ENCODE peak calls at places on chromosomes 1 and 21, in seven cellular contexts. D, A, Y, S, K, M and W are unnamed samples. For H3K9me3, the result is how much of the 10 kb centered on the place peaks cover.

GRCh38 chr1:67479146-67479891 is 49.1 kb upstream of the SERBP1 start:
- DNase-seq in D (no peak), A (no peak), Y (no peak), S (no peak), K (peak), M (no peak), W (no peak)

GRCh38 chr1:1361233-1361981 is 3.1 kb upstream of the MXRA8 start:
- DNase-seq in D (no peak), A (no peak), Y (no peak), S (no peak), K (no peak), M (no peak), W (no peak)

GRCh38 chr1:44602675-44603610 is 71.3 kb downstream of the TMEM53 start:
- DNase-seq in D (no peak), A (no peak), Y (no peak), S (no peak), K (no peak), M (no peak), W (peak)

GRCh38 chr1:236622407-236622806 is 18.1 kb upstream of the HEATR1 start:
- DNase-seq in D (no peak), A (no peak), Y (no peak), S (no peak), K (no peak), M (no peak), W (no peak)

GRCh38 chr1:192696082-192696481 is 60.1 kb downstream of the RGS13 start:
- DNase-seq in D (no peak), A (no peak), Y (no peak), S (no peak), K (no peak), M (no peak), W (no peak)

GRCh38 chr1:27087371-27087941 is 67.5 kb downstream of the SLC9A1 start:
- DNase-seq in D (no peak), A (no peak), Y (no peak), S (no peak), K (no peak), M (no peak), W (no peak)

GRCh38 chr1:237041795-237042466 is at the start of gene RYR2:
- DNase-seq in D (no peak), A (no peak), Y (peak), S (no peak), K (no peak), M (no peak), W (no peak)

GRCh38 chr1:210496063-210496462 is 167.4 kb downstream of the HHAT start:
- DNase-seq in D (peak), A (no peak), Y (peak), S (no peak), K (peak), M (no peak), W (no peak)

GRCh38 chr1:187481581-187482148 is 652.9 kb downstream of the PLA2G4A start:
- DNase-seq in D (no peak), A (no peak), Y (no peak), S (no peak), K (no peak), M (no peak), W (no peak)

GRCh38 chr21:31566611-31567010 is 92.9 kb upstream of the SOD1 start:
- DNase-seq in D (no peak), A (no peak), Y (no peak), S (no peak), K (no peak), M (no peak), W (no peak)

GRCh38 chr1:243939167-243939848 is 89.3 kb upstream of the AKT3 start:
- DNase-seq in D (no peak), A (no peak), Y (no peak), S (no peak), K (no peak), M (no peak), W (no peak)

GRCh38 chr1:177429234-177429633 is 258.5 kb downstream of the BRINP2 start:
- DNase-seq in D (no peak), A (no peak), Y (no peak), S (no peak), K (no peak), M (no peak), W (no peak)

GRCh38 chr21:28537371-28538079 is 455.2 kb downstream of the LTN1 start:
- DNase-seq in D (peak), A (no peak), Y (no peak), S (no peak), K (no peak), M (no peak), W (no peak)

GRCh38 chr21:34771512-34772028 is 102.8 kb downstream of the CLIC6 start:
- DNase-seq in D (no peak), A (no peak), Y (no peak), S (no peak), K (no peak), M (no peak), W (no peak)

GRCh38 chr1:206555473-206555935 is 48.2 kb downstream of the RASSF5 start:
- DNase-seq in D (no peak), A (peak), Y (peak), S (peak), K (peak), M (peak), W (peak)

GRCh38 chr1:88088481-88088880 is 595.6 kb upstream of the PKN2 start:
- DNase-seq in D (no peak), A (no peak), Y (no peak), S (no peak), K (no peak), M (no peak), W (no peak)

GRCh38 chr1:212958175-212958574 is 7.8 kb downstream of the VASH2 start:
- DNase-seq in D (no peak), A (no peak), Y (no peak), S (no peak), K (no peak), M (peak), W (no peak)

GRCh38 chr21:39518845-39519205 is 67.1 kb downstream of the SH3BGR start:
- DNase-seq in D (no peak), A (no peak), Y (no peak), S (no peak), K (no peak), M (no peak), W (no peak)

GRCh38 chr21:30351534-30351933 is 3.1 kb upstream of the KRTAP23-1 start:
- DNase-seq in D (no peak), A (no peak), Y (no peak), S (no peak), K (no peak), M (no peak), W (no peak)
- H3K9me3 ChIP-seq in D (under half), A (under half), Y (under half), S (under half), K (under half), M (under half), W (under half)

DNA sequence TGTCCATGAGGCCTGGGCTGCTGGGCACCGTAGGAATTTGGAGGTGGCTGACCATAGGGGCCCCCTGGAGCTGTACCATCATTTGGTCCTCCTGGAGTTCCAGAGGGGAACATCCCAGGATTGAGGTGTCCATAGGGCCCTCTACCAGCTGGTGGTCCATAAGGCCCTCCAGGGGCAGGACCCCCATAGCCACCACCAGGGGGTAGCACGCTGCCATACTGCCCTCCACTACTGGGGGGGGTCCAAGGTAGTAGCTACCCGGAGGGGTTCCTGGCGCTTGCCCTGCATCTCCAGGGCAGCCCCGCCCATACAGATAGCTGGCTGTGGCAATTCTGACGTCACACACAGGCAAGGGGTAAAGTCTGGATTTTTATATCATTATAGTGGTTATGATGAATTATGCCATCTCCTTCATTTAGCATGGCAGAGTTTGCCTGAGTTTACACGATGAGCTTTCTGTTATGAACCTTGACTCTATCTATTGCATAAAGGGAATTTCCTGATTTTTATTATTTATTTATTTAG is 13.2 kb downstream of the MDM4 start:
- DNase-seq in D (no peak), A (peak), Y (no peak), S (no peak), K (no peak), M (no peak), W (no peak)
- TF ChIP-seq CTCF in D (no peak), A (no peak), Y (no peak), S (no peak), K (no peak), M (peak), W (no peak)

DNA sequence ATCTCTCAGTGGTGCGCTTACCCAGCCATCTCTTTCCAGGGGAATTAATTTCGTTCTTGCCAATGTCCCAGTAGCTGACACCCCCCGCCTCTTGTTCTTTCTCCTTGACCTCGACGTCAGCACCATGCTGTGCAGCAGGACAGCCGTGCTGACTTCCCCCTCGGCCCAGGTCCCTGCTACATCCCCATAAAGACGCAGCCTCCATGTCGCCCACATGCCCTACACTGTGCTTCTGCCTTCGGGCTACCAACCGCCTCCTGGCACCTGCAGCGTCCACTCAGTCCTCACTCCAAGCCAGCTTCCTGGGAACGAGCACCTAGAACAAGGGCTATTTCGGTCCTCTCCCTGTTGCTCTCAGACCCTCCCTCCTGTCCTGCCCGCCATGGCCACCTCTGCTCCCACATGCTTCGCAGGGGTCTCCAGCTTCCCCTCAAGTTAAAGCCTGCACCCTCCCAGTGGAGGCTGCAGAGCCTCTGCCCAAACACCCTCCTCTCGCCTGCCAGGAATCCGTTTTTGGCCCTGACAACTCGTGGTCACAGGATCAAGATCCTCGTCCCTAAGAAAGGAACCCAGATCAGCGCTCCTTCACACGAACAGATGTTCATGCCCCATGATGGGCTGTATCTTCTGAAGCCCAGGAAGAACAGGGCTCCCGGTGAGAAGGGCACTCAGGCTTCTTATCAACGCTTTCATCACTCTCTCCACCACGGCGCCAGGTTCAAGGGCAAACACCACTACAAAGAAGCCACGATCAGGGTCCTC is 109.7 kb downstream of the NPHP4 start:
- DNase-seq in D (no peak), A (no peak), Y (no peak), S (peak), K (no peak), M (no peak), W (no peak)
- H3K9me3 ChIP-seq in D (under half), A (under half), Y (under half), S (under half), K (under half), M (under half), W (under half)

DNA sequence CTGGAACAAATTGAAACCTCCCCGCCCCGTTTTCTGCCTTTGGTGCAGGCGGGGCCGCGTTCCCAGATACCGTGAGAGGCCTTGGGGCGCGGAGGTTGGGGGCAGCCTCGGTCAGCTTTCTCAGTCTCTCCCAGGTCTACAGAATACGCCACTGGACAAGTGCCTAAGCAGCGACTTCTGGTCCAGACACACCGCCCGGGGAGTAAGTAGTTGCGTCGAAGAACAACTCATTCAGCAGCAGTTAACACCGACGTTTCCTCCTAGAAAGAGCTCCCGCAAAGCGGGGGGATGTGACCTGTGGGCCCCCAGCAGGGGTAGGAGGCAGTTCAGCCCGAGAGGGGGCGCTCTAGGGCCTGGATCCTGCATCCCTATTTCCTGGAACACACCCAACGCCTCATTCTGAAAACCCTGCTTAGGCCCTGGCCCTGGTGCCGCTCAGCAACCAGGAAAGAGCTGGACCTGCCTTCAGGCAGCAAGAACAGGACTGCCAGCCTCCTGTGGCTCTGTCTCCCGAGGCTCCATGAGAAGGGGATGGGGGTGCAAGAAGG is 6.5 kb upstream of the BARHL2 start:
- DNase-seq in D (no peak), A (no peak), Y (no peak), S (no peak), K (no peak), M (no peak), W (no peak)
- TF ChIP-seq CTCF in D (no peak), A (no peak), Y (no peak), S (no peak), K (peak), M (peak), W (no peak)

DNA sequence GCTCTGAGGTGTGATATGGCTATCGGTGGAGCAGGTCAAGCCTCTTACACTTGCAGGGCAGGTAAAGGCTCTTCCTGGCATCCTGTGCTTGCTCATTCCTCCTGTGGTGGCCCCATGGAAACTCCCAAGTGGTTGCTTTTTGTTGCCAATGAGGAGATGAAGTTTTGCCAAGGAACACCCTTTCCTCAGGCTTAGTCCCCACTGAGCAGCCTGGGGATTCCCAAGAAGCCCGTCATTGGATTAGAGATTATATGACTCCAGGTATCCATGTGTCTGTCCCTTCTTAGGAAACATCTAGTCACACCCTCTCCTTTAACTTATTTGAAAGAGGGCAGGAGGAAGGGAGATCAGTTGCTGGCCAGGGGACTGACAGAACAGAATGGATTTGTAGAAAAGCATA is 3.8 kb upstream of the LCE3A start:
- DNase-seq in D (no peak), A (no peak), Y (no peak), S (no peak), K (no peak), M (no peak), W (no peak)
- H3K9me3 ChIP-seq in D (under half), A (under half), Y (under half), S (under half), K (under half), M (under half), W (under half)

GRCh38 chr1:22115281-22115680 is 27.6 kb downstream of the WNT4 start:
- DNase-seq in D (no peak), A (no peak), Y (no peak), S (no peak), K (no peak), M (no peak), W (no peak)

GRCh38 chr1:22119626-22120468 is 23.1 kb downstream of the WNT4 start:
- DNase-seq in D (no peak), A (no peak), Y (no peak), S (no peak), K (no peak), M (no peak), W (no peak)

GRCh38 chr1:22117851-22118250 is 25.0 kb downstream of the WNT4 start:
- DNase-seq in D (no peak), A (no peak), Y (no peak), S (no peak), K (no peak), M (no peak), W (no peak)

GRCh38 chr1:22118291-22118992 is 24.5 kb downstream of the WNT4 start:
- DNase-seq in D (no peak), A (no peak), Y (no peak), S (no peak), K (no peak), M (no peak), W (no peak)

GRCh38 chr1:22117238-22117637 is 25.7 kb downstream of the WNT4 start:
- DNase-seq in D (no peak), A (no peak), Y (no peak), S (no peak), K (no peak), M (no peak), W (no peak)
- TF ChIP-seq CTCF in D (no peak), A (no peak), Y (no peak), S (no peak), K (no peak), M (no peak), W (no peak)

DNA sequence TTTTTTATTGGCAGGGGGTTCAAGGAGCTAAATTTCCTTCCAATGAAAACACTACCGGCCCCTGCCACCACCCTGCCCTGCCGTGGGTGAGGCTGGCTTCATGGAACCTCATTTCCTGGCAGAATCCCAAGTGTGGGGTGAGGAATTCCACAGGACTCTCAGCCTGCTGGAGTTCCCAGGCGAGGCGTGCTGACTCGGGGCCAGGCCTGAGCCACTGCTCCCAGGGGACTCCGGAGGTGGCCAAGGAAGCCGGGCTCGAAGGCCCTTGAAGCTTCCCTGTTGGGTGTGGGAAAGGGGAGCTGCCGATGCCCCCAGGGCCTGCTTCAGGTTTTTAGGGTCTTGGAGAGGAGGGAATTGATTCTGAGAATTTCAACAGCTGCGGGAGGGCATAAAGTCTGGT is 95.3 kb upstream of the ACTRT2 start:
- DNase-seq in D (no peak), A (no peak), Y (no peak), S (no peak), K (peak), M (no peak), W (no peak)
- H3K9me3 ChIP-seq in D (half or more), A (under half), Y (under half), S (under half), K (under half), M (under half), W (under half)

DNA sequence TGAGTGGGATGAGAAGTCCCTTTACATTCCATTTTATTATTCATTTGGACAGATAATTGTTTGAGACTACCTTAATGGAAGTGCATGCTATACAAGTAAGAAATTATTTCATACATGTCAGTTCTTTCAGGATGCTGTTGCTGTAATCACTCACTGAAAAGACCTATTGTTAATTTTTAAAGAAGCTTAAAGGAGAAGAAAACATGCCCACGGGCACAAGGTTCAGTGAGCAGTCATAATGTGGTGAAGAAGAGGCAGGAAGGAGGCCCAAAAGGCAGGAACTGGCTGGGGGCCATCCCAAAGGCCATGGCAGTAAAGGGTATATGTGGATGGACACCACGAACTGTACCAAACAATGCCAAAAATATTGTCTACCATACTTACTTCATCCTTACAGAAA is 206.0 kb downstream of the LYPLAL1 start:
- DNase-seq in D (no peak), A (no peak), Y (no peak), S (no peak), K (no peak), M (no peak), W (no peak)
- TF ChIP-seq CTCF in D (no peak), A (no peak), Y (no peak), S (no peak), K (no peak), M (no peak), W (no peak)

GRCh38 chr21:7953058-7953457 is 2568.3 kb upstream of the TPTE start:
- DNase-seq in D (no peak), A (no peak), Y (no peak), S (no peak), K (no peak), M (no peak), W (no peak)

GRCh38 chr21:7952648-7953047 is 2568.7 kb upstream of the TPTE start:
- DNase-seq in D (no peak), A (no peak), Y (no peak), S (no peak), K (no peak), M (no peak), W (no peak)

GRCh38 chr21:7951854-7952519 is 2569.4 kb upstream of the TPTE start:
- DNase-seq in D (no peak), A (no peak), Y (no peak), S (no peak), K (no peak), M (no peak), W (no peak)

DNA sequence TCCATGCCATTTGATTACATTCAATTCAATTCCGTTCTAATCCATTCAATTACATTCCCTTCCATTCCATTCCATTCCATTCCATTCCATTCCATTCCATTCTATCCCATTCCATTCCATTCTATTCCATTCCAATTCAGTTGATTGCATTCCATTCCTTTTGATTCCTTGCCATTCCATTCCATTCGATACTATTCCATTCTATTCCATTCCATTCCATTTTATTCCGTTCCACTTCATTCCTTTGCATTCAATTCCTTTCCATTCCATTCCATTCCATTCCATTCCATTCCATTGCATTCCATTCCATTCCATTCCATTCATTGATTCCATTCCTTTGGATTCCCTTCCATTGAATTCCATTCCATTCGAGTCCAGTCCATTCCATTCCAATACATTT is 2574.0 kb upstream of the TPTE start:
- DNase-seq in D (no peak), A (no peak), Y (no peak), S (no peak), K (no peak), M (no peak), W (no peak)
- H3K9me3 ChIP-seq in D (half or more), A (half or more), Y (under half), S (under half), K (half or more), M (half or more), W (under half)